ENCODE peak calls at places on chromosome 21, in six cellular contexts. T is kidney, E is pancreas, P is GM12864, K is endodermal cell, Y is esophagus muscularis mucosa. A is an unnamed sample.

GRCh38 chr21:25944672-25945213 is 210.0 kb downstream of the GABPA start:
- DNase-seq in Y (no peak), T (no peak), K (no peak), E (no peak), P (no peak), A (no peak)

GRCh38 chr21:35138665-35139381 is 89.7 kb upstream of the RUNX1 start:
- DNase-seq in E (no peak), K (no peak), Y (no peak), T (no peak), P (peak; percentile 13), A (peak; percentile 96)

GRCh38 chr21:38493549-38494253 is 4.6 kb downstream of the ERG start:
- DNase-seq in K (no peak), Y (peak; percentile 79), P (no peak), E (no peak), T (no peak), A (no peak)

GRCh38 chr21:28938726-28939125 is 54.0 kb downstream of the LTN1 start:
- DNase-seq in P (no peak), K (no peak), T (no peak), E (no peak), Y (no peak), A (no peak)

GRCh38 chr21:39313042-39313456 is 383 bp downstream of the BRWD1 start:
- DNase-seq in T (peak; percentile 90), E (no peak), K (no peak), Y (no peak), P (no peak), A (no peak)

GRCh38 chr21:46253610-46254124 is 25.1 kb upstream of the LSS start:
- DNase-seq in T (no peak), K (no peak), E (no peak), P (peak; percentile 63), Y (no peak), A (no peak)

GRCh38 chr21:20946701-20947100 is 51.5 kb upstream of the NCAM2 start:
- DNase-seq in E (no peak), K (no peak), P (no peak), T (no peak), Y (no peak), A (no peak)

GRCh38 chr21:39849014-39849655 is 18.1 kb upstream of the PCP4 start:
- DNase-seq in Y (peak; percentile 80), E (no peak), K (peak; percentile 20), T (no peak), P (no peak), A (peak; percentile 56)

GRCh38 chr21:35395728-35396127 is 346.6 kb upstream of the RUNX1 start:
- DNase-seq in T (no peak), Y (no peak), E (no peak), K (no peak), P (no peak), A (no peak)

GRCh38 chr21:46120301-46121285 is 22.7 kb downstream of the COL6A2 start:
- DNase-seq in T (peak; percentile 64), K (peak; percentile 34), E (peak; percentile 11), P (no peak), Y (no peak), A (no peak)

GRCh38 chr21:17388226-17388625 is 124.6 kb upstream of the CXADR start:
- DNase-seq in E (no peak), P (no peak), K (peak; percentile 48), T (no peak), Y (no peak), A (no peak)

GRCh38 chr21:38178653-38179503 is 77.9 kb upstream of the KCNJ15 start:
- DNase-seq in E (no peak), Y (peak; percentile 62), K (no peak), P (no peak), T (no peak), A (no peak)

GRCh38 chr21:32135401-32136363 is 143.2 kb downstream of the MIS18A start:
- DNase-seq in Y (peak; percentile 86), E (no peak), K (peak; percentile 42), P (peak; percentile 46), T (no peak), A (peak; percentile 71)

GRCh38 chr21:22795644-22796043 is 1797.4 kb downstream of the NCAM2 start:
- DNase-seq in E (no peak), K (peak; percentile 38), Y (no peak), P (no peak), T (no peak), A (no peak)

GRCh38 chr21:28445081-28445830 is 547.4 kb downstream of the LTN1 start:
- DNase-seq in K (no peak), P (no peak), T (no peak), Y (no peak), E (no peak), A (peak; percentile 65)

GRCh38 chr21:16323586-16323985 is 593.8 kb downstream of the USP25 start:
- DNase-seq in T (no peak), P (no peak), Y (no peak), K (no peak), E (no peak), A (peak; percentile 23)

GRCh38 chr21:39109163-39109530 is 74.1 kb downstream of the PSMG1 start:
- DNase-seq in Y (no peak), K (no peak), P (no peak), E (no peak), T (no peak), A (no peak)

GRCh38 chr21:17071093-17071492 is 441.8 kb upstream of the CXADR start:
- DNase-seq in K (no peak), T (no peak), P (no peak), Y (no peak), E (no peak), A (no peak)

GRCh38 chr21:21052672-21053071 is 54.5 kb downstream of the NCAM2 start:
- DNase-seq in P (no peak), K (no peak), Y (no peak), T (no peak), E (no peak), A (no peak)

GRCh38 chr21:35204125-35204524 is 155.0 kb upstream of the RUNX1 start:
- DNase-seq in K (no peak), E (no peak), Y (no peak), T (no peak), P (no peak), A (peak; percentile 46)

GRCh38 chr21:25273945-25274344 is 333.3 kb downstream of the MRPL39 start:
- DNase-seq in K (no peak), P (no peak), E (no peak), Y (no peak), T (no peak), A (no peak)

GRCh38 chr21:40095477-40095876 is 228.2 kb downstream of the PCP4 start:
- DNase-seq in E (no peak), P (no peak), Y (no peak), K (no peak), T (no peak), A (no peak)

GRCh38 chr21:28334407-28334806 is 658.3 kb downstream of the LTN1 start:
- DNase-seq in E (no peak), P (no peak), T (no peak), Y (no peak), K (no peak), A (no peak)

GRCh38 chr21:30625449-30625848 is 5.0 kb downstream of the KRTAP20-4 start:
- DNase-seq in Y (no peak), K (no peak), T (no peak), P (no peak), E (no peak), A (no peak)
- TF ChIP-seq CTCF in Y (no peak), K (no peak), T (no peak), P (no peak), E (no peak), A (no peak)

DNA sequence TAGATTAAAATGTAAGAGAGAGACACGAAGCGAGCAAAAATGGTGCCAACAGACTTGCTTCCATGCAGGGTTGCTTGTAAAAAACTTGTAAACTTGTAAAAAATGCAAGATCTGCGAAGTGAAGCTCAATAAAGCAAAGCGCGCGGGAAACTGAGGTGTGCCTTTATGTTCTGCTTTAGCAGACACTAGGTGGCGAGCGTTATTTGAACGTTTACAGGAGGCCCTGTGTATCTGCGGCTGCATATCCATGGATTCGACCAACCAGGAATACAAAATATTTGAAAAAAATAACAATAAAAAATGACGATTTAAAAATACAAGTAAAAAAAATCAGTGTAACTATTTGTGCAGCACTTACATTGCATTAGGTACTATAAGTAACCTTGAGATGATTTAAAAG is 1.5 kb downstream of the UBE2G2 start:
- DNase-seq in P (no peak), T (no peak), E (no peak), K (peak; percentile 53), Y (no peak), A (peak; percentile 42)
- H3K4me3 ChIP-seq in P (peak overlapping the region; percentile 96), T (peak overlapping the region; percentile 89), E (peak overlapping the region; percentile 99), K (peak overlapping the region; percentile 99), Y (peak overlapping the region; percentile 99), A (no peak overlapping the region)

DNA sequence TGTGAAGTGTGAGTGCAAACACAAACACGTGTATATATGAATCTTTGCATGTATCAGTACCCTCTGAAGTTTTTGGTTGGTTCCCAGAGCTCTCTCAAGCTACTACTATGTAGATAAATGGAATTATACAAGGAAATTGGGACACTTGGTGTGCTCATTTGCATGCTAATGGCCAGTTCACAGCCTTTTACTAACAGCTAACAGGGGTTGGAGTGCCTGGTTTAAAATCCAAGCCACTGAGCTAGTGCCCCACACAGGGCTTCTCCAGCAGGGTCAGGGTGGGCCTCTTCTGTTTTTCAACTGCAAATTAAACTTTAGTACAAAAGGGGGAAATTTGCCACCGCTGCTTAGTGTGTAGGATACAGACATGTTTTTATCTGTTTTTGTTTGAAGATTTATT is 121.0 kb downstream of the ATP5PO start:
- DNase-seq in T (no peak), Y (no peak), P (no peak), K (peak; percentile 71), E (no peak), A (no peak)
- TF ChIP-seq CTCF in T (no peak), Y (no peak), P (no peak), K (no peak), E (no peak), A (no peak)

DNA sequence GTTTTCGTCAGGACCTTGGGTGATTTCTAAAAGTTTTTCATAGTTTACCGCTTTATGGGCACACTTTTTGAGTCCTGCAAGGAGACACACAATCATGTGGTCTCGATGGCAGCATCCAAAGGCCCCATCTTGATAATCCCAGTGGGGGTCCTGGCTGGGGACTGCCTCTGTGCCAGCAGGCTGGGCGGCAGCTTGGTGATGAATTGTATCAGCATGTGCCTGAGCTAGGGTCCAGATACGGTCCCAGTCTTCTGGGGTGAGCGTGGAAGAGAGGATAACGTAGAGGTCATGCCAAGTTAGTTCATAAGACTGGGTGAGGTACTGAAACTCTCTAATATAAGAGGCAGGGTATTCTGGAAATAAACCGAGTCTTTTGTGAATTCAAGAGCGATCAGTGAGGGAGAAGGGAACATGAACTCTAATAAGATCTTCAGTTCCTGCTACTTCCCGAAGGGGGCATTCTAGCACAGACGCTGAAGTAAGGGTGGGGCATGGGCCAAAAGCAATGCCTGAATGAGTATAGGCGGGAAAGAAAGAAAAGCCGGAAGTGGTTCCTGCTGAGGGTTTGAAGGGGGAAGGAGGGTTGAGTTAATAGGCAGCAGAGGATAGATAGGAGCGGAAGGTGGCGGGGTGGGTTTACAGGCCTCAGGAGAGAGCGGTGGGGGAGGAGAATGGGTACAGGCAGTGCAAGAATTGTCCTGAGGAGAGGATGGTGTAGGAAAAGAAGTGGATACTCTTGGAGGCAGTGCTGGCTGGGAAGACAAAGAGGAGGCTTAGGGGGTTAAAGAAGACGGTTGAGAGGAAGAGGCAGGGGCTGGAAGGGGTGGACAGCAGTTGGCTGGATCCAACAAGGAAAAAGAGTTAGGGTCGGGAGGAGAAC is 1.6 kb downstream of the ERVH48-1 start:
- DNase-seq in E (peak; percentile 67), T (peak; percentile 82), P (peak; percentile 84), K (peak; percentile 95), Y (peak; percentile 94), A (peak; percentile 87)
- H3K4me3 ChIP-seq in E (no peak overlapping the region), T (no peak overlapping the region), P (no peak overlapping the region), K (peak overlapping the region; percentile 76), Y (peak overlapping the region; percentile 31), A (no peak overlapping the region)